ENCODE peak calls at places on chromosomes 2 and 18, in five cellular contexts. O is psoas muscle, Q is HCT116, M is body of pancreas, Y is pancreas. X is an unnamed sample.

GRCh38 chr2:232238108-232238507 is 140.4 kb upstream of the ALPP start:
- ATAC-seq in M (no peak), Y (no peak), Q (no peak), O (no peak), X (no peak)

GRCh38 chr2:157864857-157865450 is 11.2 kb downstream of the ACVR1 start:
- ATAC-seq in Y (no peak), O (no peak), Q (no peak), M (no peak), X (no peak)

GRCh38 chr2:181085729-181086128 is 105.3 kb downstream of the UBE2E3 start:
- ATAC-seq in O (no peak), Q (no peak), Y (no peak), M (no peak), X (no peak)

GRCh38 chr2:201999289-201999688 is 34.4 kb upstream of the FZD7 start:
- ATAC-seq in O (peak), Y (no peak), M (no peak), Q (no peak), X (no peak)

GRCh38 chr18:63312731-63313408 is 6.7 kb downstream of the BCL2 start:
- ATAC-seq in Q (no peak), Y (no peak), M (no peak), O (no peak), X (no peak)

GRCh38 chr2:205972113-205972512 is 113.9 kb downstream of the INO80D start:
- ATAC-seq in Y (peak), M (no peak), Q (no peak), O (no peak), X (no peak)

GRCh38 chr18:24019641-24020331 is 5.2 kb downstream of the TTC39C start:
- ATAC-seq in Y (no peak), M (no peak), Q (no peak), O (no peak), X (no peak)

GRCh38 chr2:37561615-37562569 is 109.5 kb downstream of the CDC42EP3 start:
- ATAC-seq in Q (peak), M (peak), Y (no peak), O (peak), X (no peak)

GRCh38 chr2:45915523-45915922 is 264.0 kb downstream of the PRKCE start:
- ATAC-seq in M (no peak), Y (no peak), O (no peak), Q (no peak), X (no peak)

GRCh38 chr18:36630917-36631316 is 197.9 kb downstream of the TPGS2 start:
- ATAC-seq in M (no peak), Q (no peak), Y (no peak), O (no peak), X (no peak)

GRCh38 chr2:7748717-7749415 is 831.7 kb downstream of the RNF144A start:
- ATAC-seq in Q (no peak), M (no peak), Y (no peak), O (no peak), X (no peak)

GRCh38 chr2:165617720-165618119 is 148.2 kb downstream of the CSRNP3 start:
- ATAC-seq in Y (no peak), Q (no peak), M (no peak), O (no peak), X (no peak)

GRCh38 chr2:48080534-48081316 is 174.4 kb upstream of the FBXO11 start:
- ATAC-seq in Y (no peak), Q (peak), O (no peak), M (no peak), X (no peak)

GRCh38 chr2:19580830-19581229 is 222.4 kb upstream of the OSR1 start:
- ATAC-seq in O (no peak), Q (no peak), Y (no peak), M (no peak), X (no peak)

GRCh38 chr2:236688563-236689392 is 119.2 kb downstream of the ACKR3 start:
- ATAC-seq in Y (no peak), M (no peak), O (no peak), Q (no peak), X (no peak)

GRCh38 chr2:60708630-60709320 is 47.3 kb upstream of the PAPOLG start:
- ATAC-seq in Q (no peak), M (no peak), O (no peak), Y (no peak), X (no peak)

GRCh38 chr2:185676316-185676715 is 62.3 kb upstream of the FSIP2 start:
- ATAC-seq in Y (no peak), Q (peak), O (no peak), M (no peak), X (no peak)

GRCh38 chr2:4381049-4381448 is 677.7 kb downstream of the DCDC2C start:
- ATAC-seq in O (no peak), Q (no peak), Y (no peak), M (no peak), X (no peak)

GRCh38 chr2:241064008-241064801 is 37.9 kb downstream of the MTERF4 start:
- ATAC-seq in O (peak), M (peak), Y (peak), Q (peak), X (no peak)

GRCh38 chr2:219254590-219255219 is 987 bp upstream of the TUBA4A start:
- ATAC-seq in O (peak), Q (no peak), M (peak), Y (peak), X (peak)

GRCh38 chr2:72515696-72516095 is 310.1 kb downstream of the EXOC6B start:
- ATAC-seq in M (no peak), Y (no peak), O (no peak), Q (no peak), X (no peak)

GRCh38 chr2:134261398-134262131 is 7.7 kb downstream of the MGAT5 start:
- ATAC-seq in O (no peak), Q (no peak), M (peak), Y (peak), X (no peak)

GRCh38 chr2:25132296-25132630 is 36.1 kb downstream of the POMC start:
- ATAC-seq in M (no peak), Y (peak), O (no peak), Q (no peak), X (no peak)

GRCh38 chr2:227818569-227819397 is 5.1 kb downstream of the CCL20 start:
- ATAC-seq in Q (peak), Y (no peak), M (peak), O (peak), X (peak)

GRCh38 chr2:151207100-151207499 is 54.6 kb downstream of the RBM43 start:
- ATAC-seq in O (no peak), M (no peak), Y (no peak), Q (no peak), X (no peak)

GRCh38 chr2:191839918-191840804 is 6.7 kb downstream of the CAVIN2 start:
- ATAC-seq in Q (no peak), Y (no peak), M (no peak), O (no peak), X (no peak)

GRCh38 chr18:77632738-77633137 is 383.1 kb downstream of the GALR1 start:
- ATAC-seq in M (no peak), Y (no peak), Q (no peak), O (no peak), X (no peak)

GRCh38 chr2:85680707-85681353 is 12.8 kb upstream of the SFTPB start:
- ATAC-seq in M (no peak), Q (no peak), O (no peak), Y (no peak), X (no peak)

GRCh38 chr2:158467248-158467647 is 10.5 kb downstream of the PKP4 start:
- ATAC-seq in M (no peak), O (no peak), Q (no peak), Y (no peak), X (no peak)

GRCh38 chr18:80246656-80247402 is 485 bp downstream of the PARD6G start:
- ATAC-seq in O (peak), Q (peak), M (peak), Y (peak), X (peak)
- H3K4me3 ChIP-seq in O (peak), Q (peak), M (peak), Y (peak), X (peak)

GRCh38 chr2:31300309-31300708 is 66.4 kb downstream of the EHD3 start:
- ATAC-seq in O (no peak), M (no peak), Y (no peak), Q (no peak), X (no peak)
- H3K4me3 ChIP-seq in O (no peak), M (no peak), Y (no peak), Q (no peak), X (no peak)

GRCh38 chr18:13438507-13439056 is 220.0 kb downstream of the LDLRAD4 start:
- ATAC-seq in M (no peak), O (no peak), Q (no peak), Y (no peak), X (no peak)

GRCh38 chr18:13435596-13436333 is 217.2 kb downstream of the LDLRAD4 start:
- ATAC-seq in Y (no peak), Q (no peak), O (peak), M (peak), X (peak)

GRCh38 chr18:13437801-13438506 is 219.4 kb downstream of the LDLRAD4 start:
- ATAC-seq in Q (no peak), O (no peak), M (no peak), Y (no peak), X (no peak)

GRCh38 chr18:13436596-13436995 is 218.0 kb downstream of the LDLRAD4 start:
- ATAC-seq in O (no peak), M (no peak), Q (no peak), Y (no peak), X (no peak)

DNA sequence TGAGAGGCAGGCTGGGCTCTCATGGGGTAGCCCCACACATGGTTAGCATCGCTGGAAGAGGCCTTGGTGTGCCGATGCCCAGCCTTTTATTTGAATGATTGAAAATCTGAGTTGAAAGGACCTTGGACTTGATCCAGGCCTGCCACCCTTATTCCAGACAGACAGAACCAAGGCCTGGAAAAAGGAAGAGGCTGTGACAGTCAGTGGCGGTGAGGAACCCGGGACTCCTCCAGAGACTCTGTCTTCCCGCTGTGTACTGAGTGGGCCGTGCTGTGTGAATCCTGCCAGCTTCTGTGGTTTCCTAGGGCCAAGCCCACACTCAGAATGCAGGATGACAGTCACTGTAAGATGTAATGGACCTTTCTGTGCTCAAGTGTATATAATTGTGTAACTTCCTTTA is 218.5 kb downstream of the LDLRAD4 start:
- ATAC-seq in O (no peak), M (no peak), Q (no peak), Y (no peak), X (no peak)
- H3K4me3 ChIP-seq in O (no peak), M (no peak), Q (no peak), Y (no peak), X (no peak)

GRCh38 chr2:12722445-12723316 is 5.9 kb downstream of the TRIB2 start:
- ATAC-seq in Y (no peak), O (no peak), M (no peak), Q (no peak), X (no peak)
- H3K4me3 ChIP-seq in Y (no peak), O (peak), M (no peak), Q (no peak), X (no peak)

GRCh38 chr2:74459377-74460118 is 1.3 kb downstream of the WBP1 start:
- ATAC-seq in Y (no peak), O (no peak), Q (no peak), M (no peak), X (no peak)
- H3K4me3 ChIP-seq in Y (no peak), O (peak), Q (peak), M (no peak), X (no peak)

GRCh38 chr2:230924092-230924469 is 961 bp downstream of the GPR55 start:
- ATAC-seq in Q (peak), M (no peak), O (no peak), Y (no peak), X (no peak)

GRCh38 chr2:230924470-230925341 is at the start of gene GPR55:
- ATAC-seq in O (no peak), Y (no peak), M (no peak), Q (peak), X (no peak)

GRCh38 chr2:230925443-230925878 is 419 bp upstream of the GPR55 start:
- ATAC-seq in M (no peak), Y (no peak), O (no peak), Q (no peak), X (no peak)

GRCh38 chr2:230927711-230928341 is 2.8 kb upstream of the GPR55 start:
- ATAC-seq in Q (no peak), M (no peak), O (no peak), Y (no peak), X (no peak)

GRCh38 chr2:230925879-230926765 is 1.1 kb upstream of the GPR55 start:
- ATAC-seq in M (no peak), Y (no peak), O (no peak), Q (peak), X (no peak)
- H3K4me3 ChIP-seq in M (no peak), Y (no peak), O (no peak), Q (no peak), X (no peak)

X was measured in gastroesophageal sphincter.